ENCODE peak calls at places on chromosomes 2 and 18, in five cellular contexts. D is foreskin fibroblast, G is heart right ventricle, A is tibial nerve, Q is AG10803. S is an unnamed sample.

GRCh38 chr18:837922-838321 is 25.9 kb upstream of the YES1 start:
- DNase-seq in D (no peak), G (no peak), A (no peak), Q (peak), S (no peak)

GRCh38 chr2:149955201-149955600 is 367.6 kb upstream of the MMADHC start:
- DNase-seq in D (no peak), G (no peak), A (no peak), Q (no peak), S (no peak)

GRCh38 chr2:48356701-48357322 is 173.1 kb upstream of the STON1 start:
- DNase-seq in D (no peak), G (no peak), A (no peak), Q (peak), S (peak)

GRCh38 chr2:38074047-38074774 is 1.7 kb downstream of the CYP1B1 start:
- DNase-seq in D (no peak), G (no peak), A (no peak), Q (no peak), S (no peak)

GRCh38 chr2:47536696-47537095 is 133.7 kb downstream of the MSH2 start:
- DNase-seq in D (no peak), G (no peak), A (no peak), Q (peak), S (no peak)

GRCh38 chr18:36580266-36580665 is 248.5 kb downstream of the TPGS2 start:
- DNase-seq in D (no peak), G (peak), A (peak), Q (peak), S (no peak)

GRCh38 chr2:218398437-218399390 is 954 bp upstream of the CTDSP1 start:
- DNase-seq in D (peak), G (peak), A (peak), Q (peak), S (peak)

GRCh38 chr2:128441341-128442052 is 122.8 kb upstream of the HS6ST1 start:
- DNase-seq in D (no peak), G (no peak), A (no peak), Q (no peak), S (no peak)

GRCh38 chr2:121722479-121722878 is 14.2 kb downstream of the NIFK start:
- DNase-seq in D (peak), G (no peak), A (no peak), Q (peak), S (no peak)

GRCh38 chr2:30613001-30613400 is 166.0 kb downstream of the LCLAT1 start:
- DNase-seq in D (no peak), G (no peak), A (no peak), Q (no peak), S (no peak)

GRCh38 chr2:45128580-45128997 is 119.3 kb upstream of the SIX2 start:
- DNase-seq in D (peak), G (peak), A (no peak), Q (peak), S (no peak)

GRCh38 chr2:201130524-201131186 is 14.7 kb downstream of the CFLAR start:
- DNase-seq in D (peak), G (peak), A (no peak), Q (peak), S (no peak)

GRCh38 chr2:227237786-227238185 is 73.4 kb downstream of the COL4A3 start:
- DNase-seq in D (no peak), G (no peak), A (no peak), Q (no peak), S (no peak)

GRCh38 chr2:1603521-1603920 is 140.8 kb downstream of the PXDN start:
- DNase-seq in D (no peak), G (no peak), A (no peak), Q (no peak), S (no peak)

GRCh38 chr2:236755278-236755840 is 185.7 kb downstream of the ACKR3 start:
- DNase-seq in D (no peak), G (no peak), A (no peak), Q (peak), S (no peak)

GRCh38 chr2:141557329-141558098 is 573.3 kb downstream of the LRP1B start:
- DNase-seq in D (peak), G (no peak), A (no peak), Q (peak), S (no peak)

GRCh38 chr18:71431689-71432088 is 1112.5 kb downstream of the CBLN2 start:
- DNase-seq in D (no peak), G (no peak), A (no peak), Q (no peak), S (no peak)

GRCh38 chr2:95278637-95279225 is 4.5 kb downstream of the PROM2 start:
- DNase-seq in D (no peak), G (no peak), A (no peak), Q (no peak), S (no peak)

GRCh38 chr2:161918692-161919091 is 155.3 kb downstream of the DPP4 start:
- DNase-seq in D (no peak), G (no peak), A (no peak), Q (no peak), S (no peak)

GRCh38 chr2:96870631-96871255 is 863 bp upstream of the SEMA4C start:
- DNase-seq in D (no peak), G (no peak), A (no peak), Q (no peak), S (peak)

GRCh38 chr18:1806884-1807615 is 764.3 kb downstream of the METTL4 start:
- DNase-seq in D (no peak), G (no peak), A (no peak), Q (no peak), S (no peak)

GRCh38 chr2:64487256-64488049 is 33.5 kb downstream of the LGALSL start:
- DNase-seq in D (no peak), G (no peak), A (no peak), Q (no peak), S (peak)

GRCh38 chr2:78908973-78909372 is 116.5 kb upstream of the REG3G start:
- DNase-seq in D (no peak), G (no peak), A (no peak), Q (no peak), S (no peak)

GRCh38 chr2:197891897-197892442 is 87.6 kb downstream of the PLCL1 start:
- DNase-seq in D (no peak), G (no peak), A (no peak), Q (no peak), S (no peak)

GRCh38 chr18:66668706-66669105 is 64.8 kb upstream of the CDH19 start:
- DNase-seq in D (no peak), G (no peak), A (no peak), Q (no peak), S (no peak)

GRCh38 chr2:121007490-121007853 is 271.8 kb downstream of the GLI2 start:
- DNase-seq in D (no peak), G (no peak), A (no peak), Q (no peak), S (no peak)

GRCh38 chr2:190407246-190407661 is 901 bp upstream of the MFSD6 start:
- DNase-seq in D (no peak), G (no peak), A (no peak), Q (no peak), S (peak)

GRCh38 chr2:143521404-143521803 is 392.2 kb downstream of the ARHGAP15 start:
- DNase-seq in D (no peak), G (no peak), A (no peak), Q (no peak), S (no peak)

GRCh38 chr2:177812713-177813396 is 259.7 kb downstream of the PDE11A start:
- DNase-seq in D (no peak), G (no peak), A (no peak), Q (no peak), S (no peak)

GRCh38 chr2:233244818-233245217 is 6.7 kb upstream of the ATG16L1 start:
- DNase-seq in D (no peak), G (no peak), A (no peak), Q (no peak), S (no peak)

GRCh38 chr18:58213445-58213844 is 169.4 kb downstream of the NEDD4L start:
- DNase-seq in D (peak), G (no peak), A (no peak), Q (peak), S (no peak)

GRCh38 chr2:96864343-96865091 is 5.4 kb downstream of the SEMA4C start:
- DNase-seq in D (no peak), G (peak), A (no peak), Q (no peak), S (no peak)

GRCh38 chr2:4673025-4673489 is 969.7 kb downstream of the DCDC2C start:
- DNase-seq in D (no peak), G (no peak), A (no peak), Q (peak), S (no peak)

GRCh38 chr2:39513641-39514094 is 76.6 kb upstream of the MAP4K3 start:
- DNase-seq in D (peak), G (peak), A (no peak), Q (peak), S (peak)

GRCh38 chr18:65761636-65762310 is 11.0 kb downstream of the CDH7 start:
- DNase-seq in D (no peak), G (no peak), A (no peak), Q (no peak), S (no peak)

GRCh38 chr2:151071906-151072305 is 189.8 kb downstream of the RBM43 start:
- DNase-seq in D (no peak), G (no peak), A (no peak), Q (no peak), S (no peak)

GRCh38 chr2:55011741-55012574 is 38.3 kb downstream of the RTN4 start:
- DNase-seq in D (no peak), G (no peak), A (no peak), Q (no peak), S (no peak)

GRCh38 chr2:55010915-55011314 is 39.3 kb downstream of the RTN4 start:
- DNase-seq in D (peak), G (no peak), A (no peak), Q (peak), S (no peak)

GRCh38 chr2:55010149-55010591 is 40.1 kb downstream of the RTN4 start:
- DNase-seq in D (no peak), G (peak), A (no peak), Q (peak), S (peak)

GRCh38 chr2:55012648-55013484 is 37.4 kb downstream of the RTN4 start:
- DNase-seq in D (no peak), G (no peak), A (no peak), Q (no peak), S (no peak)

DNA sequence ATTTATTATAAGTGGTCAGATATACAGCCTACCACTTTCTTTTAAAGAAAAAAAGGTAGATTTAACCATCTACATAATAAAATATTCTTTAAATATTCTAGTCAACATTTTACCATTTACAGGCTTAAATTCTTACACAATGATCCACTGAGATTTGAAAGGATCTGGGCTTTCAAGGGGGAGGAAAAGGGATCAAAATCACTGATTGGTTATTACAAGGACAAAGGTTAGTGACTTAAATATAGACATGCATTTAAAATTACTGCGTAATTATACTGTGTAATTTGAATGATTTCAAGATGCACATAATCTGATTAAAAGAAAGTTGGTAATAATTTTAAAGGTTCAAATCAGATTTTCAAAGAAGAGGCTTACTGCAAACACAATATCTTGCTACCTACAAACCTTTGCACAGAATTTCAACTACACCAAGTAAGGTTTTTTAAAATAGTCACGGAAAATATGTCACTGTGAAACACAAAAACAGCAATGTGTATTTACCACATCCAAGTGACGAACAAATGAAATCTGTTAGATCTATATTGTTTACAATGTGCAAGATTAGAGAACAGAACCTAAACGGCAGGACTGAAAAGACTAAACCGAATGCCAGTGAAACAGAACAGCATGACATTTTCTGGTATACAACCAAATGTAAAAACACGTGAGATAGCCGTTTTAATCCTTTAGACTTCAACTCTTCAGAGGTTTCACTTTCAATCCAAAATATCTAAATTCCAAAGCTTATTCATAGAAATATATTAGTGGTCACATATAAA is 40.8 kb downstream of the RTN4 start:
- DNase-seq in D (no peak), G (no peak), A (no peak), Q (no peak), S (peak)
- H3K4me3 ChIP-seq in D (peak), G (peak), A (peak), Q (peak), S (peak)

GRCh38 chr2:66568650-66569300 is 133.8 kb downstream of the MEIS1 start:
- DNase-seq in D (no peak), G (no peak), A (no peak), Q (no peak), S (no peak)

GRCh38 chr2:66569974-66570373 is 135.0 kb downstream of the MEIS1 start:
- DNase-seq in D (no peak), G (no peak), A (no peak), Q (peak), S (no peak)

GRCh38 chr2:66567000-66567399 is 132.1 kb downstream of the MEIS1 start:
- DNase-seq in D (no peak), G (no peak), A (no peak), Q (no peak), S (no peak)

GRCh38 chr2:66569321-66569851 is 134.5 kb downstream of the MEIS1 start:
- DNase-seq in D (no peak), G (no peak), A (no peak), Q (peak), S (no peak)

GRCh38 chr2:66567742-66568141 is 132.8 kb downstream of the MEIS1 start:
- DNase-seq in D (no peak), G (no peak), A (no peak), Q (no peak), S (no peak)
- H3K4me3 ChIP-seq in D (no peak), G (no peak), A (no peak), Q (no peak), S (no peak)

GRCh38 chr2:175203621-175204496 is 22.3 kb upstream of the ATP5MC3 start:
- DNase-seq in D (peak), G (peak), A (no peak), Q (peak), S (peak)

GRCh38 chr2:175205523-175205922 is 24.0 kb upstream of the ATP5MC3 start:
- DNase-seq in D (peak), G (no peak), A (no peak), Q (no peak), S (no peak)

GRCh38 chr2:175206866-175207265 is 25.4 kb upstream of the ATP5MC3 start:
- DNase-seq in D (no peak), G (no peak), A (no peak), Q (no peak), S (no peak)

GRCh38 chr2:175207741-175208438 is 26.4 kb upstream of the ATP5MC3 start:
- DNase-seq in D (no peak), G (peak), A (no peak), Q (peak), S (no peak)
- H3K4me3 ChIP-seq in D (no peak), G (no peak), A (no peak), Q (no peak), S (no peak)

GRCh38 chr2:113176696-113177355 is 3.1 kb downstream of the PSD4 start:
- DNase-seq in D (no peak), G (no peak), A (no peak), Q (no peak), S (no peak)

GRCh38 chr2:113179446-113180045 is 5.8 kb downstream of the PSD4 start:
- DNase-seq in D (no peak), G (no peak), A (no peak), Q (no peak), S (no peak)

GRCh38 chr2:113180131-113180946 is 6.6 kb downstream of the PSD4 start:
- DNase-seq in D (no peak), G (no peak), A (no peak), Q (no peak), S (peak)

GRCh38 chr2:113178069-113178468 is 4.3 kb downstream of the PSD4 start:
- DNase-seq in D (no peak), G (no peak), A (no peak), Q (no peak), S (no peak)

GRCh38 chr2:113178891-113179290 is 5.1 kb downstream of the PSD4 start:
- DNase-seq in D (no peak), G (no peak), A (no peak), Q (no peak), S (no peak)
- H3K4me3 ChIP-seq in D (no peak), G (no peak), A (no peak), Q (no peak), S (no peak)